ENCODE peak calls at places on chromosomes 5 and 9, in nine cellular contexts. Q is cardiac septum; X is stimulated activated naive CD4-positive, alpha-beta T cell; O is EH; U is chondrocyte; C is LoVo; G is stimulated activated CD4-positive, alpha-beta T cell treated with anti-CD3 and anti-CD28 coated beads, Interleukin-4, amount 100 ng/mL, for 4 hours; B is AG08395; W is fibroblast of pulmonary artery. M is an unnamed sample.

GRCh38 chr9:114895605-114896004 is 34.8 kb downstream of the TNFSF8 start:
- DNase-seq in Q (no peak), X (no peak), O (no peak), U (no peak), C (no peak), G (no peak), B (no peak), W (peak; percentile 78), M (no peak)

GRCh38 chr5:76787237-76787636 is 31.6 kb upstream of the F2RL1 start:
- DNase-seq in Q (no peak), X (no peak), O (peak; percentile 22), U (no peak), C (peak; percentile 54), G (no peak), B (no peak), W (peak; percentile 100), M (no peak)

GRCh38 chr5:148687427-148687826 is 33.1 kb upstream of the HTR4 start:
- DNase-seq in Q (no peak), X (no peak), O (peak; percentile 34), U (no peak), C (no peak), G (no peak), B (no peak), W (peak; percentile 37), M (no peak)

GRCh38 chr9:89845321-89845720 is 240.5 kb downstream of the GADD45G start:
- DNase-seq in Q (peak; percentile 39), X (no peak), O (no peak), U (no peak), C (no peak), G (no peak), B (no peak), W (peak; percentile 9), M (no peak)

GRCh38 chr9:91163773-91164471 is 197.8 kb downstream of the AUH start:
- DNase-seq in Q (no peak), X (no peak), O (no peak), U (no peak), C (no peak), G (no peak), B (no peak), W (no peak), M (no peak)

GRCh38 chr5:107458322-107458721 is 212.4 kb downstream of the EFNA5 start:
- DNase-seq in Q (no peak), X (no peak), O (no peak), U (no peak), C (no peak), G (no peak), B (no peak), W (no peak), M (no peak)

GRCh38 chr5:102771435-102771834 is 16.3 kb downstream of the PAM start:
- DNase-seq in Q (no peak), X (no peak), O (peak; percentile 21), U (no peak), C (no peak), G (no peak), B (no peak), W (peak; percentile 63), M (no peak)

GRCh38 chr5:63125862-63126261 is 547.2 kb downstream of the LRRC70 start:
- DNase-seq in Q (no peak), X (no peak), O (peak; percentile 7), U (no peak), C (peak; percentile 20), G (no peak), B (peak; percentile 11), W (peak; percentile 73), M (peak; percentile 3)

GRCh38 chr9:34688329-34689161 is 2.5 kb downstream of the CCL19 start:
- DNase-seq in Q (no peak), X (no peak), O (no peak), U (peak; percentile 35), C (no peak), G (no peak), B (no peak), W (no peak), M (no peak)

GRCh38 chr9:98609646-98610045 is 99.1 kb downstream of the GABBR2 start:
- DNase-seq in Q (no peak), X (no peak), O (no peak), U (no peak), C (no peak), G (no peak), B (no peak), W (no peak), M (no peak)

M was measured in HTR-8/SVneo.